ENCODE peak calls at places on chromosome 4, in ten cellular contexts. One of them, this sample, is unnamed.

GRCh38 chr4:1246111-1246881 is 2.6 kb downstream of the CTBP1 start:
- DNase-seq in kidney: peak; percentile 78
- DNase-seq in uterus: no peak
- DNase-seq in left lung: peak; percentile 76
- DNase-seq in mammary epithelial cell: peak; percentile 8
- DNase-seq in heart right ventricle: peak; percentile 10
- DNase-seq in pancreas: peak; percentile 57
- DNase-seq in HCT116: no peak
- DNase-seq in endodermal cell: no peak
- DNase-seq in brain microvascular endothelial cell: no peak
- DNase-seq in this sample: no peak

GRCh38 chr4:91340843-91341242 is 962.9 kb upstream of the GRID2 start:
- DNase-seq in pancreas: no peak
- DNase-seq in brain microvascular endothelial cell: no peak
- DNase-seq in heart right ventricle: no peak
- DNase-seq in left lung: no peak
- DNase-seq in uterus: no peak
- DNase-seq in kidney: no peak
- DNase-seq in mammary epithelial cell: no peak
- DNase-seq in endodermal cell: no peak
- DNase-seq in HCT116: no peak
- DNase-seq in this sample: no peak

GRCh38 chr4:73341454-73341853 is 62.6 kb upstream of the ALB start:
- DNase-seq in mammary epithelial cell: peak; percentile 51
- DNase-seq in left lung: no peak
- DNase-seq in endodermal cell: peak; percentile 79
- DNase-seq in uterus: no peak
- DNase-seq in heart right ventricle: no peak
- DNase-seq in pancreas: peak; percentile 56
- DNase-seq in HCT116: peak; percentile 33
- DNase-seq in kidney: no peak
- DNase-seq in brain microvascular endothelial cell: peak; percentile 60
- DNase-seq in this sample: no peak

GRCh38 chr4:89299153-89299789 is 8.3 kb downstream of the GPRIN3 start:
- DNase-seq in endodermal cell: no peak
- DNase-seq in brain microvascular endothelial cell: no peak
- DNase-seq in uterus: no peak
- DNase-seq in pancreas: peak; percentile 41
- DNase-seq in heart right ventricle: no peak
- DNase-seq in HCT116: no peak
- DNase-seq in mammary epithelial cell: no peak
- DNase-seq in left lung: no peak
- DNase-seq in kidney: no peak
- DNase-seq in this sample: no peak

GRCh38 chr4:126705271-126705670 is 927.5 kb upstream of the INTU start:
- DNase-seq in pancreas: no peak
- DNase-seq in uterus: no peak
- DNase-seq in brain microvascular endothelial cell: peak; percentile 24
- DNase-seq in kidney: no peak
- DNase-seq in left lung: no peak
- DNase-seq in heart right ventricle: no peak
- DNase-seq in mammary epithelial cell: no peak
- DNase-seq in endodermal cell: no peak
- DNase-seq in HCT116: no peak
- DNase-seq in this sample: no peak

GRCh38 chr4:70958681-70959080 is 34.8 kb upstream of the DCK start:
- DNase-seq in brain microvascular endothelial cell: peak; percentile 69
- DNase-seq in HCT116: no peak
- DNase-seq in mammary epithelial cell: no peak
- DNase-seq in pancreas: no peak
- DNase-seq in uterus: no peak
- DNase-seq in kidney: no peak
- DNase-seq in left lung: no peak
- DNase-seq in heart right ventricle: no peak
- DNase-seq in endodermal cell: no peak
- DNase-seq in this sample: no peak

GRCh38 chr4:75302648-75303047 is 211.6 kb downstream of the RCHY1 start:
- DNase-seq in heart right ventricle: no peak
- DNase-seq in HCT116: no peak
- DNase-seq in left lung: no peak
- DNase-seq in brain microvascular endothelial cell: no peak
- DNase-seq in uterus: no peak
- DNase-seq in kidney: no peak
- DNase-seq in endodermal cell: no peak
- DNase-seq in mammary epithelial cell: no peak
- DNase-seq in pancreas: no peak
- DNase-seq in this sample: no peak

GRCh38 chr4:176123710-176124407 is 58.2 kb downstream of the WDR17 start:
- DNase-seq in mammary epithelial cell: peak; percentile 3
- DNase-seq in brain microvascular endothelial cell: no peak
- DNase-seq in uterus: no peak
- DNase-seq in kidney: no peak
- DNase-seq in HCT116: peak; percentile 26
- DNase-seq in pancreas: peak; percentile 15
- DNase-seq in endodermal cell: peak; percentile 73
- DNase-seq in left lung: no peak
- DNase-seq in heart right ventricle: no peak
- DNase-seq in this sample: no peak

GRCh38 chr4:48787031-48787430 is 7.0 kb upstream of the FRYL start:
- DNase-seq in uterus: peak; percentile 25
- DNase-seq in heart right ventricle: no peak
- DNase-seq in HCT116: no peak
- DNase-seq in endodermal cell: no peak
- DNase-seq in brain microvascular endothelial cell: no peak
- DNase-seq in left lung: no peak
- DNase-seq in kidney: no peak
- DNase-seq in pancreas: no peak
- DNase-seq in mammary epithelial cell: no peak
- DNase-seq in this sample: no peak

GRCh38 chr4:187547281-187547680 is 448.3 kb upstream of the ZFP42 start:
- DNase-seq in pancreas: no peak
- DNase-seq in uterus: no peak
- DNase-seq in brain microvascular endothelial cell: no peak
- DNase-seq in HCT116: no peak
- DNase-seq in endodermal cell: no peak
- DNase-seq in kidney: no peak
- DNase-seq in mammary epithelial cell: peak; percentile 39
- DNase-seq in heart right ventricle: no peak
- DNase-seq in left lung: no peak
- DNase-seq in this sample: no peak

GRCh38 chr4:81314196-81314896 is 99.3 kb upstream of the PRKG2 start:
- DNase-seq in pancreas: peak; percentile 72
- DNase-seq in heart right ventricle: peak; percentile 17
- DNase-seq in kidney: peak; percentile 83
- DNase-seq in mammary epithelial cell: peak; percentile 2
- DNase-seq in HCT116: no peak
- DNase-seq in brain microvascular endothelial cell: peak; percentile 55
- DNase-seq in endodermal cell: no peak
- DNase-seq in left lung: peak; percentile 36
- DNase-seq in uterus: no peak
- DNase-seq in this sample: peak; percentile 70

GRCh38 chr4:159137176-159137575 is 34.3 kb downstream of the RAPGEF2 start:
- DNase-seq in uterus: no peak
- DNase-seq in brain microvascular endothelial cell: no peak
- DNase-seq in kidney: no peak
- DNase-seq in left lung: no peak
- DNase-seq in mammary epithelial cell: peak; percentile 7
- DNase-seq in HCT116: no peak
- DNase-seq in pancreas: no peak
- DNase-seq in endodermal cell: no peak
- DNase-seq in heart right ventricle: no peak
- DNase-seq in this sample: no peak

GRCh38 chr4:41994461-41994860 is 4.1 kb downstream of the SLC30A9 start:
- DNase-seq in mammary epithelial cell: no peak
- DNase-seq in uterus: no peak
- DNase-seq in brain microvascular endothelial cell: no peak
- DNase-seq in pancreas: no peak
- DNase-seq in kidney: no peak
- DNase-seq in heart right ventricle: no peak
- DNase-seq in HCT116: no peak
- DNase-seq in endodermal cell: no peak
- DNase-seq in left lung: no peak
- DNase-seq in this sample: no peak

GRCh38 chr4:141047228-141047884 is 85.9 kb downstream of the RNF150 start:
- DNase-seq in mammary epithelial cell: no peak
- DNase-seq in kidney: no peak
- DNase-seq in left lung: no peak
- DNase-seq in pancreas: no peak
- DNase-seq in HCT116: no peak
- DNase-seq in brain microvascular endothelial cell: peak; percentile 74
- DNase-seq in endodermal cell: no peak
- DNase-seq in heart right ventricle: no peak
- DNase-seq in uterus: no peak
- DNase-seq in this sample: no peak

GRCh38 chr4:38785901-38786402 is 3.2 kb upstream of the TLR10 start:
- DNase-seq in heart right ventricle: peak; percentile 17
- DNase-seq in uterus: no peak
- DNase-seq in kidney: no peak
- DNase-seq in mammary epithelial cell: no peak
- DNase-seq in brain microvascular endothelial cell: no peak
- DNase-seq in pancreas: no peak
- DNase-seq in HCT116: no peak
- DNase-seq in endodermal cell: no peak
- DNase-seq in left lung: no peak
- DNase-seq in this sample: no peak

GRCh38 chr4:89371614-89372013 is 64.0 kb upstream of the GPRIN3 start:
- DNase-seq in uterus: no peak
- DNase-seq in HCT116: no peak
- DNase-seq in mammary epithelial cell: no peak
- DNase-seq in left lung: no peak
- DNase-seq in brain microvascular endothelial cell: no peak
- DNase-seq in heart right ventricle: no peak
- DNase-seq in kidney: no peak
- DNase-seq in endodermal cell: no peak
- DNase-seq in pancreas: no peak
- DNase-seq in this sample: no peak

GRCh38 chr4:1873776-1874175 is 2.6 kb downstream of the NSD2 start:
- DNase-seq in heart right ventricle: no peak
- DNase-seq in left lung: peak; percentile 65
- DNase-seq in kidney: peak; percentile 11
- DNase-seq in uterus: no peak
- DNase-seq in endodermal cell: no peak
- DNase-seq in brain microvascular endothelial cell: no peak
- DNase-seq in pancreas: no peak
- DNase-seq in mammary epithelial cell: no peak
- DNase-seq in HCT116: no peak
- DNase-seq in this sample: no peak

GRCh38 chr4:112938461-112939058 is 110.9 kb upstream of the ANK2 start:
- DNase-seq in kidney: no peak
- DNase-seq in mammary epithelial cell: peak; percentile 31
- DNase-seq in brain microvascular endothelial cell: peak; percentile 10
- DNase-seq in left lung: no peak
- DNase-seq in HCT116: peak; percentile 31
- DNase-seq in heart right ventricle: no peak
- DNase-seq in endodermal cell: no peak
- DNase-seq in pancreas: no peak
- DNase-seq in uterus: no peak
- DNase-seq in this sample: no peak

GRCh38 chr4:104489731-104490095 is 5.0 kb downstream of the CXXC4 start:
- DNase-seq in brain microvascular endothelial cell: no peak
- DNase-seq in left lung: no peak
- DNase-seq in HCT116: no peak
- DNase-seq in mammary epithelial cell: no peak
- DNase-seq in pancreas: no peak
- DNase-seq in uterus: no peak
- DNase-seq in kidney: no peak
- DNase-seq in endodermal cell: no peak
- DNase-seq in heart right ventricle: no peak
- DNase-seq in this sample: no peak

GRCh38 chr4:108166441-108167315 is 2.1 kb downstream of the LEF1 start:
- DNase-seq in uterus: no peak
- DNase-seq in HCT116: no peak
- DNase-seq in left lung: no peak
- DNase-seq in endodermal cell: peak; percentile 90
- DNase-seq in kidney: peak; percentile 77
- DNase-seq in mammary epithelial cell: no peak
- DNase-seq in pancreas: peak; percentile 34
- DNase-seq in heart right ventricle: no peak
- DNase-seq in brain microvascular endothelial cell: no peak
- DNase-seq in this sample: no peak
- TF ChIP-seq CTCF in uterus: no peak
- TF ChIP-seq CTCF in HCT116: no peak
- TF ChIP-seq CTCF in left lung: no peak
- TF ChIP-seq CTCF in endodermal cell: peak; percentile 55
- TF ChIP-seq CTCF in kidney: no peak
- TF ChIP-seq CTCF in mammary epithelial cell: no peak
- TF ChIP-seq CTCF in pancreas: no peak
- TF ChIP-seq CTCF in heart right ventricle: no peak
- TF ChIP-seq CTCF in brain microvascular endothelial cell: peak; percentile 11
- TF ChIP-seq CTCF in this sample: no peak

GRCh38 chr4:169909479-169909878 is 116.7 kb downstream of the MFAP3L start:
- DNase-seq in HCT116: no peak
- DNase-seq in uterus: no peak
- DNase-seq in left lung: no peak
- DNase-seq in mammary epithelial cell: no peak
- DNase-seq in heart right ventricle: no peak
- DNase-seq in pancreas: no peak
- DNase-seq in brain microvascular endothelial cell: no peak
- DNase-seq in endodermal cell: no peak
- DNase-seq in kidney: no peak
- DNase-seq in this sample: no peak
- H3K4me3 ChIP-seq in HCT116: no peak overlapping the region
- H3K4me3 ChIP-seq in uterus: no peak overlapping the region
- H3K4me3 ChIP-seq in left lung: no peak overlapping the region
- H3K4me3 ChIP-seq in mammary epithelial cell: no peak overlapping the region
- H3K4me3 ChIP-seq in heart right ventricle: no peak overlapping the region
- H3K4me3 ChIP-seq in pancreas: no peak overlapping the region
- H3K4me3 ChIP-seq in brain microvascular endothelial cell: no peak overlapping the region
- H3K4me3 ChIP-seq in endodermal cell: no peak overlapping the region
- H3K4me3 ChIP-seq in kidney: peak overlapping the region; percentile 27
- H3K4me3 ChIP-seq in this sample: no peak overlapping the region

DNA sequence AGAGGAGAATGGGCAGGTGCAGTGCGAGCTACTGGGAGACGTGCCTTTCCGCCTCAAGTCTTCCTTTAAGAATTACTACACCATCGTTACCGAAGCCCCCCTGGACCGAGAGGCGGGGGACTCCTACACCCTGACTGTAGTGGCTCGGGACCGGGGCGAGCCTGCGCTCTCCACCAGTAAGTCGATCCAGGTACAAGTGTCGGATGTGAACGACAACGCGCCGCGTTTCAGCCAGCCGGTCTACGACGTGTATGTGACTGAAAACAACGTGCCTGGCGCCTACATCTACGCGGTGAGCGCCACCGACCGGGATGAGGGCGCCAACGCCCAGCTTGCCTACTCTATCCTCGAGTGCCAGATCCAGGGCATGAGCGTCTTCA is 2.2 kb downstream of the PCDH10 start:
- DNase-seq in mammary epithelial cell: no peak
- DNase-seq in left lung: no peak
- DNase-seq in heart right ventricle: no peak
- DNase-seq in uterus: no peak
- DNase-seq in brain microvascular endothelial cell: no peak
- DNase-seq in HCT116: no peak
- DNase-seq in kidney: peak; percentile 73
- DNase-seq in endodermal cell: peak; percentile 80
- DNase-seq in pancreas: no peak
- DNase-seq in this sample: no peak
- TF ChIP-seq CTCF in mammary epithelial cell: no peak
- TF ChIP-seq CTCF in left lung: no peak
- TF ChIP-seq CTCF in heart right ventricle: no peak
- TF ChIP-seq CTCF in uterus: no peak
- TF ChIP-seq CTCF in brain microvascular endothelial cell: no peak
- TF ChIP-seq CTCF in HCT116: no peak
- TF ChIP-seq CTCF in kidney: no peak
- TF ChIP-seq CTCF in endodermal cell: no peak
- TF ChIP-seq CTCF in pancreas: no peak
- TF ChIP-seq CTCF in this sample: no peak

GRCh38 chr4:13484749-13485345 is 707 bp upstream of the RAB28 start:
- DNase-seq in pancreas: no peak
- DNase-seq in brain microvascular endothelial cell: peak; percentile 31
- DNase-seq in kidney: no peak
- DNase-seq in endodermal cell: no peak
- DNase-seq in left lung: no peak
- DNase-seq in HCT116: peak; percentile 16
- DNase-seq in uterus: no peak
- DNase-seq in heart right ventricle: no peak
- DNase-seq in mammary epithelial cell: no peak
- DNase-seq in this sample: no peak
- H3K4me3 ChIP-seq in pancreas: peak overlapping the region; percentile 89
- H3K4me3 ChIP-seq in brain microvascular endothelial cell: peak overlapping the region; percentile 81
- H3K4me3 ChIP-seq in kidney: peak overlapping the region; percentile 78
- H3K4me3 ChIP-seq in endodermal cell: peak overlapping the region; percentile 93
- H3K4me3 ChIP-seq in left lung: peak overlapping the region; percentile 67
- H3K4me3 ChIP-seq in HCT116: peak overlapping the region; percentile 65
- H3K4me3 ChIP-seq in uterus: peak overlapping the region; percentile 89
- H3K4me3 ChIP-seq in heart right ventricle: peak overlapping the region; percentile 85
- H3K4me3 ChIP-seq in mammary epithelial cell: peak overlapping the region; percentile 87
- H3K4me3 ChIP-seq in this sample: peak overlapping the region; percentile 90